ENCODE peak calls at places on chromosomes 6 and 20, in four cellular contexts. One of them, this sample, is unnamed.

GRCh38 chr6:66145867-66146266 is 438.8 kb upstream of the EYS start:
- DNase-seq in kidney: no peak
- DNase-seq in RWPE1: no peak
- DNase-seq in effector memory CD4-positive, alpha-beta T cell: no peak
- DNase-seq in this sample: no peak

GRCh38 chr6:9851541-9852380 is 563.1 kb downstream of the TFAP2A start:
- DNase-seq in effector memory CD4-positive, alpha-beta T cell: no peak
- DNase-seq in kidney: no peak
- DNase-seq in RWPE1: peak
- DNase-seq in this sample: no peak

GRCh38 chr6:164917211-164917610 is 392.2 kb downstream of the C6orf118 start:
- DNase-seq in RWPE1: no peak
- DNase-seq in effector memory CD4-positive, alpha-beta T cell: no peak
- DNase-seq in kidney: no peak
- DNase-seq in this sample: no peak

GRCh38 chr6:33837070-33837469 is 33.3 kb upstream of the MLN start:
- DNase-seq in RWPE1: no peak
- DNase-seq in effector memory CD4-positive, alpha-beta T cell: no peak
- DNase-seq in kidney: no peak
- DNase-seq in this sample: no peak

GRCh38 chr20:41424546-41424945 is 57.9 kb upstream of the EMILIN3 start:
- DNase-seq in effector memory CD4-positive, alpha-beta T cell: no peak
- DNase-seq in RWPE1: no peak
- DNase-seq in kidney: no peak
- DNase-seq in this sample: no peak

GRCh38 chr6:37058084-37058586 is 52.7 kb downstream of the FGD2 start:
- DNase-seq in kidney: no peak
- DNase-seq in effector memory CD4-positive, alpha-beta T cell: no peak
- DNase-seq in RWPE1: peak
- DNase-seq in this sample: no peak

GRCh38 chr6:144606041-144606440 is 320.9 kb downstream of the UTRN start:
- DNase-seq in kidney: no peak
- DNase-seq in RWPE1: no peak
- DNase-seq in effector memory CD4-positive, alpha-beta T cell: no peak
- DNase-seq in this sample: no peak

GRCh38 chr6:99521557-99522286 is 6.5 kb upstream of the USP45 start:
- DNase-seq in kidney: no peak
- DNase-seq in effector memory CD4-positive, alpha-beta T cell: no peak
- DNase-seq in RWPE1: no peak
- DNase-seq in this sample: no peak

GRCh38 chr6:77457720-77458349 is 5.5 kb downstream of the HTR1B start:
- DNase-seq in kidney: no peak
- DNase-seq in RWPE1: peak
- DNase-seq in effector memory CD4-positive, alpha-beta T cell: no peak
- DNase-seq in this sample: no peak

GRCh38 chr20:15111654-15112053 is 774.2 kb upstream of the FLRT3 start:
- DNase-seq in effector memory CD4-positive, alpha-beta T cell: no peak
- DNase-seq in kidney: peak
- DNase-seq in RWPE1: no peak
- DNase-seq in this sample: no peak

GRCh38 chr20:41205313-41205712 is 68.0 kb downstream of the PLCG1 start:
- DNase-seq in RWPE1: no peak
- DNase-seq in kidney: no peak
- DNase-seq in effector memory CD4-positive, alpha-beta T cell: no peak
- DNase-seq in this sample: no peak

GRCh38 chr6:95095271-95095670 is 482.1 kb upstream of the MANEA start:
- DNase-seq in kidney: no peak
- DNase-seq in RWPE1: no peak
- DNase-seq in effector memory CD4-positive, alpha-beta T cell: no peak
- DNase-seq in this sample: no peak

GRCh38 chr20:11350126-11351005 is 567.3 kb upstream of the BTBD3 start:
- DNase-seq in effector memory CD4-positive, alpha-beta T cell: no peak
- DNase-seq in kidney: no peak
- DNase-seq in RWPE1: peak
- DNase-seq in this sample: no peak

GRCh38 chr20:47284373-47284772 is 72.1 kb downstream of the ZMYND8 start:
- DNase-seq in effector memory CD4-positive, alpha-beta T cell: no peak
- DNase-seq in kidney: no peak
- DNase-seq in RWPE1: no peak
- DNase-seq in this sample: no peak

GRCh38 chr6:129353067-129353466 is 356.9 kb downstream of the ARHGAP18 start:
- DNase-seq in effector memory CD4-positive, alpha-beta T cell: no peak
- DNase-seq in kidney: peak
- DNase-seq in RWPE1: peak
- DNase-seq in this sample: no peak

GRCh38 chr20:3340443-3340842 is 67.0 kb downstream of the DNAAF9 start:
- DNase-seq in RWPE1: no peak
- DNase-seq in kidney: no peak
- DNase-seq in effector memory CD4-positive, alpha-beta T cell: no peak
- DNase-seq in this sample: no peak

GRCh38 chr6:106557837-106558236 is 71.5 kb downstream of the RTN4IP1 start:
- DNase-seq in effector memory CD4-positive, alpha-beta T cell: no peak
- DNase-seq in RWPE1: no peak
- DNase-seq in kidney: no peak
- DNase-seq in this sample: no peak

GRCh38 chr20:25310268-25310920 is 62.5 kb downstream of the PYGB start:
- DNase-seq in kidney: peak
- DNase-seq in RWPE1: peak
- DNase-seq in effector memory CD4-positive, alpha-beta T cell: peak
- DNase-seq in this sample: peak

GRCh38 chr6:125835221-125835744 is 44.5 kb downstream of the NCOA7 start:
- DNase-seq in effector memory CD4-positive, alpha-beta T cell: no peak
- DNase-seq in kidney: no peak
- DNase-seq in RWPE1: no peak
- DNase-seq in this sample: no peak
- H3K27ac ChIP-seq in effector memory CD4-positive, alpha-beta T cell: no peak
- H3K27ac ChIP-seq in kidney: peak
- H3K27ac ChIP-seq in RWPE1: no peak
- H3K27ac ChIP-seq in this sample: peak

GRCh38 chr6:70149209-70149788 is 153.6 kb downstream of the COL9A1 start:
- DNase-seq in kidney: no peak
- DNase-seq in RWPE1: no peak
- DNase-seq in effector memory CD4-positive, alpha-beta T cell: no peak
- DNase-seq in this sample: no peak

GRCh38 chr6:70151616-70152015 is 151.3 kb downstream of the COL9A1 start:
- DNase-seq in kidney: no peak
- DNase-seq in RWPE1: no peak
- DNase-seq in effector memory CD4-positive, alpha-beta T cell: no peak
- DNase-seq in this sample: no peak

GRCh38 chr6:70152786-70153185 is 150.1 kb downstream of the COL9A1 start:
- DNase-seq in RWPE1: no peak
- DNase-seq in effector memory CD4-positive, alpha-beta T cell: no peak
- DNase-seq in kidney: no peak
- DNase-seq in this sample: no peak

GRCh38 chr6:70145178-70145577 is 157.7 kb downstream of the COL9A1 start:
- DNase-seq in kidney: no peak
- DNase-seq in effector memory CD4-positive, alpha-beta T cell: no peak
- DNase-seq in RWPE1: no peak
- DNase-seq in this sample: no peak

GRCh38 chr6:70150521-70150920 is 152.4 kb downstream of the COL9A1 start:
- DNase-seq in kidney: no peak
- DNase-seq in RWPE1: no peak
- DNase-seq in effector memory CD4-positive, alpha-beta T cell: no peak
- DNase-seq in this sample: no peak
- H3K27ac ChIP-seq in kidney: no peak
- H3K27ac ChIP-seq in RWPE1: no peak
- H3K27ac ChIP-seq in effector memory CD4-positive, alpha-beta T cell: no peak
- H3K27ac ChIP-seq in this sample: no peak

GRCh38 chr20:43846516-43846905 is 68.1 kb upstream of the TOX2 start:
- DNase-seq in kidney: no peak
- DNase-seq in RWPE1: no peak
- DNase-seq in effector memory CD4-positive, alpha-beta T cell: no peak
- DNase-seq in this sample: no peak

GRCh38 chr20:43843965-43844660 is 70.5 kb upstream of the TOX2 start:
- DNase-seq in effector memory CD4-positive, alpha-beta T cell: no peak
- DNase-seq in RWPE1: no peak
- DNase-seq in kidney: no peak
- DNase-seq in this sample: no peak

GRCh38 chr20:43843096-43843964 is 71.3 kb upstream of the TOX2 start:
- DNase-seq in RWPE1: peak
- DNase-seq in kidney: no peak
- DNase-seq in effector memory CD4-positive, alpha-beta T cell: no peak
- DNase-seq in this sample: no peak

GRCh38 chr20:43842126-43843020 is 72.3 kb upstream of the TOX2 start:
- DNase-seq in effector memory CD4-positive, alpha-beta T cell: no peak
- DNase-seq in kidney: no peak
- DNase-seq in RWPE1: no peak
- DNase-seq in this sample: no peak

DNA sequence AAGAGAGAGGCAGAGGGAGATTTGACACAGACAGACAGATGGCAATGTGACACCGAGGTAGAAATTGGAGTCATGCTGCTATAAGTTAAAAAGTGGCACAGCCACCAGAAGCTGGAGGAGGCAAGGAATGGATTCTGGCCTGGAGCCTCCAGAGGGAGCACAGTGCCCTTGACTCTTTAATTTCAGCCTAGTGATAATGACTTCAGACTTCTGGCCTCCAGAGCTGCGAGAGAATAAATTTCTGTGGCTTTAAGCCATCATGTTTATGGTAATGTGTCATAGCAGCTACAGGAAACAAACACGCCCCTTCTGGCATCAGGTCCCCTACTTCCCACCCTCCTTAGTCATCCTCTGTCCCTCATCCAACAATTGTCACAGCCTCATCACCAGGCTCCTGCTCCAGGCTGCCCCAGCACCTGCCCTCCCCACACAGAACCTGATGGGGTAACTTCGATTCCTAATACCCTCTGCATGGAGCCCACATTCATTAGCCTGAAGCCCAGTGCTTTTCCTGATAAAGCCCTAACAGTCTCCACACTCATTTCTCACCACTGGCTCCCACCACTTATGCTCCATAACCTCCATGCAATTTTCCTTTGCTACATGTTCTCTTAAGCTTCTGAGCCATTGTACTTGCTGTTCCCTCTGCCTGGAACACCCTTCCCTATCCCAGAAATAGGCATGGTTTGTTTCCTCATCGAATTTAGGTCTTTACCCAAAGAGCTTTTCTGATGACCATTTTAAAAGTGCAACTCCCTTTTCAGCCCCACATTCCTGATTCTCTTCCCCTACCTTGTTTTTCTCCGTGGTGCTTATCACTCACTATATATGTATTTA is 69.7 kb upstream of the TOX2 start:
- DNase-seq in kidney: no peak
- DNase-seq in effector memory CD4-positive, alpha-beta T cell: no peak
- DNase-seq in RWPE1: peak
- DNase-seq in this sample: no peak
- H3K27ac ChIP-seq in kidney: no peak
- H3K27ac ChIP-seq in effector memory CD4-positive, alpha-beta T cell: no peak
- H3K27ac ChIP-seq in RWPE1: no peak
- H3K27ac ChIP-seq in this sample: no peak

GRCh38 chr6:113644861-113645575 is 212.1 kb upstream of the MARCKS start:
- DNase-seq in kidney: no peak
- DNase-seq in effector memory CD4-positive, alpha-beta T cell: no peak
- DNase-seq in RWPE1: peak
- DNase-seq in this sample: no peak
- H3K27ac ChIP-seq in kidney: no peak
- H3K27ac ChIP-seq in effector memory CD4-positive, alpha-beta T cell: no peak
- H3K27ac ChIP-seq in RWPE1: peak
- H3K27ac ChIP-seq in this sample: no peak

GRCh38 chr6:7152467-7152866 is 44.7 kb downstream of the RREB1 start:
- DNase-seq in kidney: no peak
- DNase-seq in effector memory CD4-positive, alpha-beta T cell: no peak
- DNase-seq in RWPE1: no peak
- DNase-seq in this sample: no peak
- H3K27ac ChIP-seq in kidney: no peak
- H3K27ac ChIP-seq in effector memory CD4-positive, alpha-beta T cell: no peak
- H3K27ac ChIP-seq in RWPE1: no peak
- H3K27ac ChIP-seq in this sample: no peak

GRCh38 chr20:31698243-31698802 is 24.3 kb downstream of the BCL2L1 start:
- DNase-seq in effector memory CD4-positive, alpha-beta T cell: no peak
- DNase-seq in RWPE1: no peak
- DNase-seq in kidney: no peak
- DNase-seq in this sample: no peak
- H3K27ac ChIP-seq in effector memory CD4-positive, alpha-beta T cell: no peak
- H3K27ac ChIP-seq in RWPE1: peak
- H3K27ac ChIP-seq in kidney: peak
- H3K27ac ChIP-seq in this sample: no peak

DNA sequence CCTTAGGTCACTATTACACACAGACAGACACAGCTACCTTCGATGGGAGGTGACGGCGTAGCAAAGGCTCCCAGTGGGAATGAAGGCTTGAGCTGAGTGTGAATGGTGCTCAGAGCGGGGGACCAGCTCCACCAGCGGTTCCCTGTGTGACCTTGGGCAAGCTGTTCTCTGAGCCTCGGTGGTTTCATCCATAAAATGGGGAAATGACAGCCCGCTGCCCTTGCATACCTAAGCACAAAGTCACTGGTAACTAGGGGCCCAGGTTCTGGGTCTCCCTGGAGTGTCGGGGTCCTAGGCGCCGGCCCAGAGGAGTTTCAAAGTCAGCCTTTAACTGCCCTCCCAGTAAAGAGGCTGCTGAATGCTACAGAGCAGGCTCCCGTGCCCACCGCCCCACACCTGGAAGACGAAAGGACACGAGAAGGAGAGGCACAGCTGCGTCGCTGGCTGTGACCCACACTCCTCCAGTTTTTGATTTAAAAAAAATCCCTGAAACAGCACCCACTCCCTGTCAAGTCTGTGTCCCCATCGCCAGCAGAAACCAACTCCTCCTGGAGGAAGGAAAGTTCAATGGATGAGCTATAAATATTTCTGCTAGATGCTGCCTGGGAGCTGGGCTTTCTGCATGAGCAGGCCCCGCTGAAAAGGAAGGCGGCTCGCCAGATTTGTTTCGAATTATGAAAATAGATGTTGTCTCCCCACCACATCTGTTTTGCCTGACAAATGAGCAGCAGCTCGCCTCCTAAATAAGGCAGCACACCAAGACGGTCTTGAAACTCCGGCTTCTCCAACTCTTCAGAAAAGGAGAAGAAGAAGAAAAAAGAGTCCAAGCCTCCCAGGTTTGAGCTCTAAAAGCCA is 27.4 kb downstream of the PMEPA1 start:
- DNase-seq in effector memory CD4-positive, alpha-beta T cell: no peak
- DNase-seq in kidney: no peak
- DNase-seq in RWPE1: no peak
- DNase-seq in this sample: no peak
- H3K27ac ChIP-seq in effector memory CD4-positive, alpha-beta T cell: no peak
- H3K27ac ChIP-seq in kidney: no peak
- H3K27ac ChIP-seq in RWPE1: peak
- H3K27ac ChIP-seq in this sample: no peak

This sample was measured in CD4-positive, alpha-beta memory T cell.